ENCODE peak calls at places on chromosomes 5 and 9, in ten cellular contexts. M is GM23248, T is body of pancreas, H is IMR-90, E is aorta, Q is A673, G is cardiac fibroblast, J is DND-41, R is MM.1S, F is AG09309. N is an unnamed sample.

GRCh38 chr5:41416336-41416735 is 94.1 kb downstream of the PLCXD3 start:
- DNase-seq in M (peak), T (no peak), H (no peak), E (no peak), Q (no peak), G (no peak), J (no peak), R (no peak), F (no peak), N (no peak)

GRCh38 chr5:141475625-141476131 is at the start of gene PCDHGC3:
- DNase-seq in M (peak), T (peak), H (peak), E (peak), Q (peak), G (peak), J (peak), R (peak), F (peak), N (peak)

GRCh38 chr9:96661711-96662110 is 6.6 kb upstream of the PRXL2C start:
- DNase-seq in M (peak), T (no peak), H (peak), E (no peak), Q (no peak), G (peak), J (no peak), R (no peak), F (no peak), N (no peak)

GRCh38 chr9:20355022-20355421 is 267.3 kb downstream of the MLLT3 start:
- DNase-seq in M (peak), T (no peak), H (peak), E (no peak), Q (no peak), G (peak), J (no peak), R (peak), F (peak), N (peak)

GRCh38 chr9:97853844-97854695 is 1.0 kb downstream of the FOXE1 start:
- DNase-seq in M (peak), T (no peak), H (peak), E (no peak), Q (peak), G (no peak), J (no peak), R (no peak), F (no peak), N (peak)

GRCh38 chr9:134025606-134026541 is 593 bp downstream of the BRD3OS start:
- DNase-seq in M (peak), T (peak), H (peak), E (peak), Q (peak), G (peak), J (peak), R (peak), F (no peak), N (peak)

GRCh38 chr5:74866653-74867162 is 521 bp upstream of the FAM169A start:
- DNase-seq in M (no peak), T (no peak), H (no peak), E (no peak), Q (no peak), G (no peak), J (no peak), R (no peak), F (no peak), N (no peak)

GRCh38 chr9:20001058-20001457 is 212.2 kb upstream of the SLC24A2 start:
- DNase-seq in M (no peak), T (no peak), H (no peak), E (no peak), Q (no peak), G (no peak), J (no peak), R (no peak), F (no peak), N (no peak)

GRCh38 chr9:97911970-97912369 is 10.3 kb downstream of the TRMO start:
- DNase-seq in M (no peak), T (no peak), H (no peak), E (no peak), Q (no peak), G (no peak), J (no peak), R (no peak), F (no peak), N (no peak)

GRCh38 chr5:111830333-111830732 is 73.3 kb upstream of the NREP start:
- DNase-seq in M (peak), T (no peak), H (peak), E (no peak), Q (no peak), G (peak), J (no peak), R (no peak), F (peak), N (peak)

GRCh38 chr9:71743884-71744283 is 24.4 kb downstream of the CEMIP2 start:
- DNase-seq in M (no peak), T (no peak), H (no peak), E (no peak), Q (no peak), G (no peak), J (no peak), R (no peak), F (no peak), N (no peak)

GRCh38 chr5:10775646-10776045 is 14.6 kb upstream of the DAP start:
- DNase-seq in M (no peak), T (no peak), H (no peak), E (no peak), Q (no peak), G (no peak), J (no peak), R (no peak), F (no peak), N (no peak)

GRCh38 chr5:135033866-135034185 is 202 bp downstream of the PITX1 start:
- DNase-seq in M (peak), T (no peak), H (no peak), E (no peak), Q (peak), G (no peak), J (no peak), R (no peak), F (no peak), N (no peak)

GRCh38 chr5:135035678-135036030 is 1.6 kb upstream of the PITX1 start:
- DNase-seq in M (no peak), T (no peak), H (no peak), E (no peak), Q (no peak), G (no peak), J (no peak), R (no peak), F (no peak), N (no peak)

GRCh38 chr5:135033026-135033861 is 784 bp downstream of the PITX1 start:
- DNase-seq in M (peak), T (no peak), H (peak), E (peak), Q (peak), G (peak), J (peak), R (peak), F (no peak), N (peak)

GRCh38 chr5:135034963-135035677 is 1.1 kb upstream of the PITX1 start:
- DNase-seq in M (no peak), T (no peak), H (no peak), E (no peak), Q (no peak), G (no peak), J (no peak), R (no peak), F (no peak), N (no peak)

GRCh38 chr5:135034186-135034962 is at the start of gene PITX1:
- DNase-seq in M (peak), T (peak), H (peak), E (no peak), Q (peak), G (peak), J (peak), R (peak), F (peak), N (peak)
- H3K4me3 ChIP-seq in M (peak), T (no peak), H (peak), E (peak), Q (peak), G (peak), J (peak), R (peak), F (peak), N (peak)

GRCh38 chr9:127742435-127743088 is 7.5 kb upstream of the TOR2A start:
- DNase-seq in M (peak), T (peak), H (peak), E (no peak), Q (peak), G (peak), J (no peak), R (no peak), F (no peak), N (peak)
- H3K4me3 ChIP-seq in M (peak), T (no peak), H (peak), E (no peak), Q (peak), G (peak), J (no peak), R (no peak), F (peak), N (no peak)

GRCh38 chr9:136204838-136205706 is at the start of gene LHX3:
- DNase-seq in M (peak), T (no peak), H (no peak), E (no peak), Q (no peak), G (peak), J (no peak), R (no peak), F (no peak), N (no peak)

GRCh38 chr9:136207616-136208015 is 2.7 kb upstream of the LHX3 start:
- DNase-seq in M (no peak), T (no peak), H (no peak), E (no peak), Q (no peak), G (no peak), J (no peak), R (no peak), F (no peak), N (no peak)

GRCh38 chr9:136204086-136204805 is 682 bp downstream of the LHX3 start:
- DNase-seq in M (no peak), T (no peak), H (no peak), E (no peak), Q (no peak), G (no peak), J (no peak), R (no peak), F (no peak), N (no peak)

GRCh38 chr9:136206602-136207333 is 1.8 kb upstream of the LHX3 start:
- DNase-seq in M (no peak), T (no peak), H (no peak), E (no peak), Q (no peak), G (no peak), J (no peak), R (no peak), F (no peak), N (no peak)

DNA sequence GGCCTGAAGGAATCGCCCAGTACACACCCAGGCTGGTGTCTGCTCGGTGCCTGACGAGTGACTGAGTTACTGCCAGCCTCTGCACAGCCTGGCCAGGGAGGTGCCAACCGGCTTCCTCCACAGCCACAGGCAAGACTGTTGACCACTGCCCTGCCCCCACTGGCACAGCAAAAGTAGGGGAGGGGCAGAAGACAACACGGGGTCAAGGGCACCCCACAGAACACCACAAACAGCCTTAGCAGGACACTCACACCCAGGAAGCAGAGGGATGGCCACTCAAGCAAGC is 722 bp upstream of the LHX3 start:
- DNase-seq in M (no peak), T (no peak), H (no peak), E (no peak), Q (no peak), G (no peak), J (no peak), R (no peak), F (no peak), N (no peak)
- H3K4me3 ChIP-seq in M (no peak), T (no peak), H (no peak), E (no peak), Q (no peak), G (no peak), J (no peak), R (no peak), F (no peak), N (no peak)

GRCh38 chr9:90807006-90807405 is 5.4 kb downstream of the SYK start:
- DNase-seq in M (no peak), T (no peak), H (no peak), E (no peak), Q (no peak), G (no peak), J (no peak), R (no peak), F (no peak), N (no peak)
- H3K4me3 ChIP-seq in M (no peak), T (no peak), H (no peak), E (no peak), Q (no peak), G (no peak), J (no peak), R (no peak), F (no peak), N (no peak)

N was measured in bronchial epithelial cell.